ENCODE peak calls at places on chromosomes 16 and 17, in eight cellular contexts. B, P, V, H, Q, L, Y and X are unnamed samples.

GRCh38 chr16:75697571-75697970 is 3.7 kb downstream of the DUXB start:
- DNase-seq in H (no peak), Q (no peak), L (no peak), Y (no peak), P (no peak), V (no peak), B (no peak), X (no peak)

GRCh38 chr16:14600164-14600563 is 29.9 kb downstream of the PARN start:
- DNase-seq in L (no peak), Q (no peak), V (peak), H (no peak), B (no peak), P (peak), Y (peak), X (no peak)

GRCh38 chr16:8863594-8864424 is 5.0 kb downstream of the CARHSP1 start:
- DNase-seq in P (peak), Y (peak), L (peak), Q (no peak), V (no peak), H (peak), B (no peak), X (no peak)

GRCh38 chr17:81004336-81005015 is 12.8 kb downstream of the CHMP6 start:
- DNase-seq in Y (no peak), Q (no peak), H (no peak), V (no peak), B (no peak), L (no peak), P (no peak), X (no peak)

GRCh38 chr17:4968916-4969550 is 1.4 kb upstream of the SPAG7 start:
- DNase-seq in Y (peak), P (peak), V (peak), B (no peak), L (no peak), H (no peak), Q (no peak), X (no peak)

GRCh38 chr16:30142672-30143346 is 19.8 kb upstream of the MAPK3 start:
- DNase-seq in L (no peak), Q (peak), Y (peak), V (no peak), P (no peak), B (no peak), H (no peak), X (no peak)

GRCh38 chr17:19796457-19796856 is 48.4 kb upstream of the ALDH3A1 start:
- DNase-seq in B (no peak), L (no peak), Y (no peak), V (no peak), P (no peak), H (no peak), Q (no peak), X (no peak)

GRCh38 chr17:15409721-15410247 is 57.6 kb downstream of the CDRT4 start:
- DNase-seq in H (no peak), Y (no peak), P (peak), L (no peak), Q (no peak), V (peak), B (no peak), X (no peak)

GRCh38 chr16:47983999-47984580 is 171.7 kb downstream of the ABCC12 start:
- DNase-seq in P (no peak), B (no peak), H (no peak), Y (no peak), L (no peak), V (no peak), Q (no peak), X (no peak)

GRCh38 chr17:2867441-2868424 is 71.5 kb downstream of the RAP1GAP2 start:
- DNase-seq in L (no peak), H (no peak), V (peak), B (no peak), Q (no peak), P (peak), Y (no peak), X (no peak)

GRCh38 chr17:78502611-78503148 is 74.5 kb downstream of the DNAH17 start:
- DNase-seq in Y (no peak), Q (no peak), V (no peak), B (no peak), P (no peak), H (no peak), L (no peak), X (no peak)

GRCh38 chr17:9313346-9313745 is 262.3 kb downstream of the STX8 start:
- DNase-seq in B (no peak), L (no peak), Q (no peak), V (no peak), P (no peak), Y (no peak), H (no peak), X (no peak)

GRCh38 chr16:14510939-14511797 is 118.9 kb downstream of the PARN start:
- DNase-seq in P (peak), Y (peak), H (no peak), V (no peak), L (no peak), Q (no peak), B (no peak), X (no peak)

GRCh38 chr17:40819528-40820125 is 2.8 kb downstream of the KRT10 start:
- DNase-seq in L (no peak), Y (no peak), V (no peak), Q (no peak), B (no peak), H (no peak), P (peak), X (no peak)

GRCh38 chr17:45096141-45096540 is 35.0 kb downstream of the NMT1 start:
- DNase-seq in H (no peak), P (peak), Y (peak), L (no peak), B (no peak), Q (no peak), V (peak), X (no peak)

GRCh38 chr17:40542562-40543411 is 22.5 kb downstream of the CCR7 start:
- DNase-seq in Y (peak), L (peak), P (peak), B (peak), Q (no peak), H (peak), V (peak), X (no peak)

GRCh38 chr17:5500247-5500803 is 14.0 kb downstream of the MIS12 start:
- DNase-seq in Q (peak), B (no peak), V (no peak), L (peak), H (no peak), P (peak), Y (no peak), X (no peak)

GRCh38 chr17:49197346-49197998 is 12.9 kb downstream of the GNGT2 start:
- DNase-seq in H (no peak), P (peak), L (no peak), V (no peak), B (no peak), Y (no peak), Q (no peak), X (no peak)

GRCh38 chr16:66294507-66294906 is 72.0 kb upstream of the CDH5 start:
- DNase-seq in H (no peak), Y (no peak), B (no peak), Q (no peak), P (no peak), V (no peak), L (no peak), X (no peak)

GRCh38 chr17:36755586-36755985 is 154.2 kb downstream of the MRM1 start:
- DNase-seq in L (no peak), P (peak), H (no peak), Q (peak), V (no peak), Y (peak), B (no peak), X (no peak)

GRCh38 chr17:29116652-29117439 is 63.4 kb downstream of the MYO18A start:
- DNase-seq in Y (peak), V (no peak), Q (peak), L (peak), H (peak), P (peak), B (peak), X (peak)